ENCODE peak calls at places on chromosomes 5 and 9, in six cellular contexts. G is stimulated activated CD4-positive, alpha-beta T cell treated with anti-CD3 and anti-CD28 coated beads, Interleukin-15, amount 100 ng/mL, for 48 hours; Y is GM12892; Z is heart left ventricle; D is AG08396; A is Calu3. Q is an unnamed sample.

GRCh38 chr9:97411789-97412627 is at the start of gene TDRD7:
- DNase-seq in G (peak), Y (peak), Z (peak), D (peak), A (peak), Q (peak)

GRCh38 chr5:80182802-80183645 is 72.8 kb downstream of the SERINC5 start:
- DNase-seq in G (no peak), Y (no peak), Z (no peak), D (no peak), A (peak), Q (no peak)

GRCh38 chr5:43646997-43647396 is 44.0 kb downstream of the NNT start:
- DNase-seq in G (no peak), Y (no peak), Z (no peak), D (no peak), A (no peak), Q (no peak)

GRCh38 chr5:112420111-112420864 is 1.2 kb upstream of the EPB41L4A start:
- DNase-seq in G (no peak), Y (peak), Z (peak), D (peak), A (peak), Q (peak)

GRCh38 chr5:95709967-95710650 is 21.0 kb upstream of the RHOBTB3 start:
- DNase-seq in G (no peak), Y (no peak), Z (peak), D (no peak), A (peak), Q (no peak)

GRCh38 chr9:18457498-18457897 is 16.5 kb upstream of the ADAMTSL1 start:
- DNase-seq in G (no peak), Y (no peak), Z (no peak), D (no peak), A (no peak), Q (no peak)

GRCh38 chr5:171798413-171798812 is 12.8 kb downstream of the SMIM23 start:
- DNase-seq in G (no peak), Y (no peak), Z (no peak), D (no peak), A (no peak), Q (no peak)

GRCh38 chr5:149420509-149421371 is 41.6 kb upstream of the IL17B start:
- DNase-seq in G (no peak), Y (no peak), Z (no peak), D (no peak), A (no peak), Q (no peak)

GRCh38 chr9:76895186-76895585 is 10.7 kb downstream of the PRUNE2 start:
- DNase-seq in G (no peak), Y (no peak), Z (no peak), D (peak), A (no peak), Q (no peak)

GRCh38 chr9:113486327-113486726 is 22.8 kb downstream of the RGS3 start:
- DNase-seq in G (no peak), Y (no peak), Z (no peak), D (no peak), A (no peak), Q (no peak)

GRCh38 chr5:58786035-58786434 is 203.2 kb downstream of the RAB3C start:
- DNase-seq in G (no peak), Y (no peak), Z (no peak), D (no peak), A (no peak), Q (no peak)

GRCh38 chr5:54517174-54517511 is 416 bp upstream of the SNX18 start:
- DNase-seq in G (no peak), Y (no peak), Z (no peak), D (no peak), A (no peak), Q (no peak)

GRCh38 chr9:113416149-113416726 is 5.7 kb downstream of the C9orf43 start:
- DNase-seq in G (no peak), Y (peak), Z (no peak), D (no peak), A (no peak), Q (peak)

GRCh38 chr9:28004900-28005299 is 431.6 kb upstream of the C9orf72 start:
- DNase-seq in G (no peak), Y (no peak), Z (no peak), D (no peak), A (no peak), Q (no peak)

GRCh38 chr5:10250804-10251276 is 760 bp downstream of the CCT5 start:
- DNase-seq in G (no peak), Y (no peak), Z (no peak), D (peak), A (no peak), Q (no peak)

GRCh38 chr9:98333703-98334582 is 78.5 kb upstream of the TBC1D2 start:
- DNase-seq in G (no peak), Y (no peak), Z (no peak), D (peak), A (peak), Q (no peak)

GRCh38 chr9:128523199-128523925 is 18.8 kb downstream of the GLE1 start:
- DNase-seq in G (no peak), Y (no peak), Z (peak), D (peak), A (no peak), Q (no peak)

GRCh38 chr9:91155181-91155580 is 206.5 kb downstream of the AUH start:
- DNase-seq in G (no peak), Y (no peak), Z (no peak), D (no peak), A (no peak), Q (no peak)

GRCh38 chr9:113933188-113933587 is 57.1 kb downstream of the ZNF618 start:
- DNase-seq in G (no peak), Y (no peak), Z (no peak), D (no peak), A (no peak), Q (no peak)

GRCh38 chr5:58985759-58986158 is 402.9 kb downstream of the RAB3C start:
- DNase-seq in G (no peak), Y (no peak), Z (no peak), D (no peak), A (no peak), Q (no peak)

GRCh38 chr5:32869216-32869615 is 158.1 kb downstream of the NPR3 start:
- DNase-seq in G (no peak), Y (no peak), Z (no peak), D (peak), A (no peak), Q (no peak)

GRCh38 chr5:104859437-104859836 is 1296.8 kb upstream of the NUDT12 start:
- DNase-seq in G (no peak), Y (no peak), Z (no peak), D (no peak), A (no peak), Q (no peak)

GRCh38 chr9:126228111-126228778 is 98.4 kb upstream of the MVB12B start:
- DNase-seq in G (no peak), Y (no peak), Z (no peak), D (no peak), A (no peak), Q (no peak)

GRCh38 chr5:75051217-75051751 is 1.1 kb downstream of the GCNT4 start:
- DNase-seq in G (no peak), Y (no peak), Z (no peak), D (no peak), A (peak), Q (no peak)

GRCh38 chr5:155512302-155512701 is 498.7 kb downstream of the KIF4B start:
- DNase-seq in G (no peak), Y (no peak), Z (no peak), D (no peak), A (no peak), Q (no peak)

GRCh38 chr9:98899399-98900056 is 44.2 kb upstream of the COL15A1 start:
- DNase-seq in G (no peak), Y (no peak), Z (no peak), D (peak), A (no peak), Q (no peak)

Q was measured in GM19239.